ENCODE peak calls at places on chromosome 12, in six cellular contexts. One of them, this sample, is unnamed.

GRCh38 chr12:32502693-32503510 is 103.5 kb downstream of the FGD4 start:
- DNase-seq in NCI-H1694: no peak
- DNase-seq in sigmoid colon: no peak
- DNase-seq in MM.1S: no peak
- DNase-seq in T-helper 9 cell: no peak
- DNase-seq in skeletal muscle cell: peak
- DNase-seq in this sample: no peak

GRCh38 chr12:54667945-54668344 is 19.8 kb upstream of the DCD start:
- DNase-seq in NCI-H1694: no peak
- DNase-seq in skeletal muscle cell: no peak
- DNase-seq in MM.1S: no peak
- DNase-seq in sigmoid colon: no peak
- DNase-seq in T-helper 9 cell: no peak
- DNase-seq in this sample: no peak

GRCh38 chr12:131710464-131711457 is at the start of gene SFSWAP:
- DNase-seq in MM.1S: peak
- DNase-seq in skeletal muscle cell: peak
- DNase-seq in sigmoid colon: peak
- DNase-seq in NCI-H1694: no peak
- DNase-seq in T-helper 9 cell: peak
- DNase-seq in this sample: peak

GRCh38 chr12:132427177-132427725 is 62.7 kb upstream of the FBRSL1 start:
- DNase-seq in T-helper 9 cell: no peak
- DNase-seq in sigmoid colon: no peak
- DNase-seq in NCI-H1694: no peak
- DNase-seq in MM.1S: no peak
- DNase-seq in skeletal muscle cell: no peak
- DNase-seq in this sample: no peak

GRCh38 chr12:52224154-52224553 is 8.9 kb upstream of the KRT7 start:
- DNase-seq in skeletal muscle cell: no peak
- DNase-seq in T-helper 9 cell: no peak
- DNase-seq in NCI-H1694: no peak
- DNase-seq in MM.1S: no peak
- DNase-seq in sigmoid colon: no peak
- DNase-seq in this sample: no peak

GRCh38 chr12:46154221-46154975 is 114.4 kb downstream of the SLC38A1 start:
- DNase-seq in T-helper 9 cell: no peak
- DNase-seq in skeletal muscle cell: peak
- DNase-seq in MM.1S: no peak
- DNase-seq in sigmoid colon: no peak
- DNase-seq in NCI-H1694: no peak
- DNase-seq in this sample: no peak

GRCh38 chr12:41663487-41664258 is 475.6 kb downstream of the PDZRN4 start:
- DNase-seq in MM.1S: peak
- DNase-seq in NCI-H1694: peak
- DNase-seq in skeletal muscle cell: no peak
- DNase-seq in T-helper 9 cell: no peak
- DNase-seq in sigmoid colon: no peak
- DNase-seq in this sample: no peak

GRCh38 chr12:56804684-56805083 is 41.6 kb downstream of the HSD17B6 start:
- DNase-seq in sigmoid colon: no peak
- DNase-seq in skeletal muscle cell: no peak
- DNase-seq in T-helper 9 cell: no peak
- DNase-seq in NCI-H1694: no peak
- DNase-seq in MM.1S: no peak
- DNase-seq in this sample: no peak

GRCh38 chr12:75944097-75944904 is 87.3 kb downstream of the PHLDA1 start:
- DNase-seq in skeletal muscle cell: peak
- DNase-seq in T-helper 9 cell: no peak
- DNase-seq in MM.1S: peak
- DNase-seq in sigmoid colon: no peak
- DNase-seq in NCI-H1694: no peak
- DNase-seq in this sample: no peak

GRCh38 chr12:124422570-124423523 is 128.0 kb downstream of the RFLNA start:
- DNase-seq in NCI-H1694: peak
- DNase-seq in skeletal muscle cell: peak
- DNase-seq in sigmoid colon: peak
- DNase-seq in MM.1S: no peak
- DNase-seq in T-helper 9 cell: no peak
- DNase-seq in this sample: peak

GRCh38 chr12:41967668-41968649 is 176.7 kb downstream of the GXYLT1 start:
- DNase-seq in NCI-H1694: no peak
- DNase-seq in T-helper 9 cell: no peak
- DNase-seq in MM.1S: no peak
- DNase-seq in skeletal muscle cell: no peak
- DNase-seq in sigmoid colon: no peak
- DNase-seq in this sample: no peak

GRCh38 chr12:16955083-16955657 is 349.2 kb upstream of the LMO3 start:
- DNase-seq in T-helper 9 cell: no peak
- DNase-seq in NCI-H1694: no peak
- DNase-seq in MM.1S: no peak
- DNase-seq in sigmoid colon: no peak
- DNase-seq in skeletal muscle cell: peak
- DNase-seq in this sample: no peak

GRCh38 chr12:6872073-6873048 is 742 bp downstream of the SPSB2 start:
- DNase-seq in skeletal muscle cell: peak
- DNase-seq in T-helper 9 cell: peak
- DNase-seq in sigmoid colon: peak
- DNase-seq in NCI-H1694: peak
- DNase-seq in MM.1S: peak
- DNase-seq in this sample: peak

GRCh38 chr12:40330180-40330579 is 105.4 kb downstream of the LRRK2 start:
- DNase-seq in T-helper 9 cell: no peak
- DNase-seq in NCI-H1694: no peak
- DNase-seq in MM.1S: no peak
- DNase-seq in sigmoid colon: no peak
- DNase-seq in skeletal muscle cell: no peak
- DNase-seq in this sample: no peak

GRCh38 chr12:132009336-132009859 is 59.7 kb downstream of the EP400 start:
- DNase-seq in MM.1S: no peak
- DNase-seq in T-helper 9 cell: no peak
- DNase-seq in skeletal muscle cell: no peak
- DNase-seq in NCI-H1694: no peak
- DNase-seq in sigmoid colon: no peak
- DNase-seq in this sample: no peak

GRCh38 chr12:106672308-106673085 is 89.7 kb downstream of the RFX4 start:
- DNase-seq in NCI-H1694: no peak
- DNase-seq in MM.1S: no peak
- DNase-seq in sigmoid colon: no peak
- DNase-seq in skeletal muscle cell: no peak
- DNase-seq in T-helper 9 cell: no peak
- DNase-seq in this sample: no peak

GRCh38 chr12:120761581-120761980 is 36.0 kb downstream of the ACADS start:
- DNase-seq in NCI-H1694: no peak
- DNase-seq in sigmoid colon: peak
- DNase-seq in T-helper 9 cell: no peak
- DNase-seq in skeletal muscle cell: peak
- DNase-seq in MM.1S: no peak
- DNase-seq in this sample: no peak

GRCh38 chr12:47184813-47185212 is 105.1 kb upstream of the AMIGO2 start:
- DNase-seq in MM.1S: no peak
- DNase-seq in T-helper 9 cell: no peak
- DNase-seq in skeletal muscle cell: no peak
- DNase-seq in sigmoid colon: no peak
- DNase-seq in NCI-H1694: no peak
- DNase-seq in this sample: no peak

GRCh38 chr12:778615-779014 is 26.2 kb downstream of the WNK1 start:
- DNase-seq in MM.1S: no peak
- DNase-seq in NCI-H1694: no peak
- DNase-seq in skeletal muscle cell: no peak
- DNase-seq in sigmoid colon: no peak
- DNase-seq in T-helper 9 cell: no peak
- DNase-seq in this sample: no peak

GRCh38 chr12:50419112-50419909 is 18.6 kb downstream of the LARP4 start:
- DNase-seq in MM.1S: no peak
- DNase-seq in NCI-H1694: no peak
- DNase-seq in skeletal muscle cell: no peak
- DNase-seq in T-helper 9 cell: no peak
- DNase-seq in sigmoid colon: no peak
- DNase-seq in this sample: no peak

GRCh38 chr12:105221588-105222325 is 14.2 kb downstream of the APPL2 start:
- DNase-seq in skeletal muscle cell: no peak
- DNase-seq in T-helper 9 cell: no peak
- DNase-seq in NCI-H1694: no peak
- DNase-seq in MM.1S: no peak
- DNase-seq in sigmoid colon: no peak
- DNase-seq in this sample: no peak

GRCh38 chr12:59393506-59393905 is 202.3 kb upstream of the SLC16A7 start:
- DNase-seq in MM.1S: no peak
- DNase-seq in T-helper 9 cell: no peak
- DNase-seq in skeletal muscle cell: no peak
- DNase-seq in NCI-H1694: no peak
- DNase-seq in sigmoid colon: no peak
- DNase-seq in this sample: no peak

GRCh38 chr12:75854681-75855309 is 176.8 kb downstream of the PHLDA1 start:
- DNase-seq in T-helper 9 cell: no peak
- DNase-seq in MM.1S: no peak
- DNase-seq in skeletal muscle cell: no peak
- DNase-seq in sigmoid colon: no peak
- DNase-seq in NCI-H1694: no peak
- DNase-seq in this sample: no peak

GRCh38 chr12:22312336-22312735 is 22.2 kb downstream of the ST8SIA1 start:
- DNase-seq in T-helper 9 cell: no peak
- DNase-seq in sigmoid colon: no peak
- DNase-seq in NCI-H1694: no peak
- DNase-seq in MM.1S: no peak
- DNase-seq in skeletal muscle cell: peak
- DNase-seq in this sample: no peak

GRCh38 chr12:7645395-7646177 is 20.1 kb downstream of the APOBEC1 start:
- DNase-seq in sigmoid colon: no peak
- DNase-seq in skeletal muscle cell: no peak
- DNase-seq in T-helper 9 cell: peak
- DNase-seq in NCI-H1694: peak
- DNase-seq in MM.1S: peak
- DNase-seq in this sample: no peak

GRCh38 chr12:40829738-40830144 is 137.5 kb downstream of the CNTN1 start:
- DNase-seq in MM.1S: no peak
- DNase-seq in sigmoid colon: no peak
- DNase-seq in skeletal muscle cell: no peak
- DNase-seq in NCI-H1694: no peak
- DNase-seq in T-helper 9 cell: no peak
- DNase-seq in this sample: no peak

This sample was measured in lower lobe of right lung.